ENCODE peak calls at places on chromosomes 12 and 14, in six cellular contexts. N is WTC11; L is nephron progenitor cell; C is esophagus squamous epithelium; F is iris pigment epithelial cell; S is stimulated activated CD4-positive, alpha-beta T cell treated with anti-CD3 and anti-CD28 coated beads, Interleukin-1b, Interleukin-23, amount 100 ng/mL, for 24 hours. I is an unnamed sample.

GRCh38 chr12:88763536-88764100 is 183.3 kb upstream of the KITLG start:
- DNase-seq in N (no peak), L (no peak), C (no peak), F (no peak), S (no peak), I (no peak)

GRCh38 chr12:122079038-122079531 is 529 bp downstream of the MLXIP start:
- DNase-seq in N (no peak), L (no peak), C (no peak), F (no peak), S (no peak), I (no peak)

GRCh38 chr14:71475916-71476315 is 456.3 kb upstream of the RGS6 start:
- DNase-seq in N (no peak), L (no peak), C (no peak), F (no peak), S (no peak), I (no peak)

GRCh38 chr14:101480747-101481530 is 80.4 kb upstream of the DIO3 start:
- DNase-seq in N (no peak), L (no peak), C (no peak), F (peak), S (no peak), I (no peak)

GRCh38 chr12:89470741-89471504 is 53.7 kb downstream of the GALNT4 start:
- DNase-seq in N (no peak), L (no peak), C (no peak), F (peak), S (no peak), I (no peak)

GRCh38 chr12:54019924-54020586 is 8.2 kb upstream of the HOXC6 start:
- DNase-seq in N (no peak), L (no peak), C (no peak), F (no peak), S (no peak), I (no peak)

GRCh38 chr12:124928095-124928911 is 13.9 kb upstream of the UBC start:
- DNase-seq in N (peak), L (no peak), C (no peak), F (peak), S (no peak), I (no peak)

GRCh38 chr12:94750891-94751290 is 100.5 kb upstream of the TMCC3 start:
- DNase-seq in N (no peak), L (peak), C (no peak), F (no peak), S (no peak), I (no peak)

GRCh38 chr12:116321913-116322312 is 44.4 kb upstream of the MED13L start:
- DNase-seq in N (no peak), L (no peak), C (no peak), F (no peak), S (no peak), I (no peak)

GRCh38 chr14:100306506-100307214 is 416 bp upstream of the SLC25A29 start:
- DNase-seq in N (peak), L (peak), C (peak), F (peak), S (peak), I (peak)

GRCh38 chr14:59252772-59253500 is 64.5 kb downstream of the DAAM1 start:
- DNase-seq in N (no peak), L (no peak), C (no peak), F (peak), S (no peak), I (no peak)

GRCh38 chr12:14322403-14322802 is 43.1 kb upstream of the ATF7IP start:
- DNase-seq in N (no peak), L (no peak), C (no peak), F (peak), S (no peak), I (no peak)

GRCh38 chr12:99498756-99499155 is 148.8 kb upstream of the GARIN6 start:
- DNase-seq in N (no peak), L (no peak), C (no peak), F (peak), S (no peak), I (no peak)

GRCh38 chr14:75689012-75689411 is 28.0 kb downstream of the TTLL5 start:
- DNase-seq in N (no peak), L (no peak), C (no peak), F (peak), S (no peak), I (no peak)

GRCh38 chr12:91811481-91812287 is 334.0 kb downstream of the BTG1 start:
- DNase-seq in N (peak), L (peak), C (no peak), F (peak), S (peak), I (peak)

GRCh38 chr12:6056406-6057211 is 67.9 kb downstream of the VWF start:
- DNase-seq in N (peak), L (peak), C (no peak), F (no peak), S (no peak), I (no peak)

GRCh38 chr12:10304161-10304574 is 3.5 kb upstream of the KLRD1 start:
- DNase-seq in N (no peak), L (no peak), C (no peak), F (peak), S (no peak), I (no peak)

I was measured in C1 segment of cervical spinal cord.